ENCODE peak calls at places on chromosomes 1 and 21, in eight cellular contexts. I, O, M, J, A, S, U and X are unnamed samples.

GRCh38 chr1:24191860-24192259 is 4.8 kb upstream of the IFNLR1 start:
- DNase-seq in S (no peak), A (no peak), M (peak; percentile 66), J (no peak), U (no peak), O (no peak), I (peak; percentile 75), X (peak; percentile 37)

GRCh38 chr1:234532511-234532922 is 53.5 kb upstream of the TARBP1 start:
- DNase-seq in A (no peak), I (peak; percentile 64), U (no peak), S (peak; percentile 58), M (no peak), J (no peak), O (no peak), X (no peak)

GRCh38 chr1:89701746-89702241 is 68.9 kb downstream of the LRRC8C start:
- DNase-seq in I (no peak), O (no peak), M (peak; percentile 55), A (no peak), J (no peak), U (peak; percentile 31), S (no peak), X (peak; percentile 63)

GRCh38 chr21:29091032-29091431 is 17.6 kb upstream of the CCT8 start:
- DNase-seq in M (peak; percentile 84), O (no peak), A (no peak), J (no peak), S (no peak), I (peak; percentile 90), U (no peak), X (peak; percentile 64)

GRCh38 chr1:221093903-221094865 is 214.9 kb downstream of the HLX start:
- DNase-seq in A (no peak), S (no peak), J (no peak), I (no peak), O (peak; percentile 3), M (no peak), U (peak; percentile 25), X (peak; percentile 8)

GRCh38 chr21:45844181-45844580 is 137.4 kb upstream of the COL6A1 start:
- DNase-seq in A (no peak), J (no peak), S (no peak), U (no peak), O (no peak), M (no peak), I (no peak), X (no peak)

GRCh38 chr1:7928247-7928646 is 12.4 kb downstream of the TNFRSF9 start:
- DNase-seq in O (no peak), A (no peak), M (no peak), S (no peak), U (no peak), I (no peak), J (no peak), X (no peak)

GRCh38 chr1:6911974-6912373 is 126.7 kb downstream of the CAMTA1 start:
- DNase-seq in O (no peak), A (no peak), J (no peak), U (no peak), I (peak; percentile 12), M (peak; percentile 4), S (no peak), X (no peak)

GRCh38 chr1:201134405-201134804 is 7.4 kb upstream of the ASCL5 start:
- DNase-seq in I (no peak), J (no peak), U (no peak), O (no peak), A (no peak), M (no peak), S (no peak), X (no peak)

GRCh38 chr1:220149742-220150141 is 55.8 kb downstream of the IARS2 start:
- DNase-seq in A (no peak), S (no peak), U (no peak), J (no peak), O (no peak), M (no peak), I (no peak), X (no peak)

GRCh38 chr1:76868154-76868882 is 1.0 kb downstream of the ST6GALNAC5 start:
- DNase-seq in I (peak; percentile 15), M (peak; percentile 29), U (peak; percentile 72), S (no peak), A (no peak), O (peak; percentile 90), J (no peak), X (peak; percentile 43)

GRCh38 chr1:220927442-220927841 is 48.2 kb downstream of the HLX start:
- DNase-seq in J (no peak), A (no peak), M (no peak), O (no peak), S (no peak), U (no peak), I (no peak), X (no peak)

GRCh38 chr1:87330954-87331318 is 2.3 kb downstream of the LMO4 start:
- DNase-seq in U (no peak), O (peak; percentile 41), I (no peak), J (no peak), A (no peak), S (no peak), M (no peak), X (no peak)

GRCh38 chr21:42568377-42568776 is 54.7 kb downstream of the SLC37A1 start:
- DNase-seq in M (no peak), I (no peak), U (no peak), A (no peak), J (no peak), S (no peak), O (no peak), X (no peak)

GRCh38 chr1:110897685-110898084 is 24.7 kb downstream of the CD53 start:
- DNase-seq in U (no peak), J (no peak), O (no peak), S (no peak), I (no peak), A (no peak), M (no peak), X (no peak)

GRCh38 chr21:38775733-38776132 is 30.0 kb upstream of the ETS2 start:
- DNase-seq in S (no peak), J (no peak), M (no peak), A (no peak), I (peak; percentile 31), O (no peak), U (no peak), X (no peak)

GRCh38 chr1:110310300-110310699 is 28.9 kb upstream of the RBM15 start:
- DNase-seq in S (no peak), U (no peak), J (no peak), O (no peak), I (no peak), A (no peak), M (no peak), X (no peak)

GRCh38 chr1:211639500-211640361 is 35.7 kb downstream of the NEK2 start:
- DNase-seq in J (no peak), A (peak; percentile 78), I (peak; percentile 94), M (peak; percentile 97), U (no peak), O (no peak), S (no peak), X (peak; percentile 92)

GRCh38 chr1:160376525-160377131 is 9.8 kb downstream of the NHLH1 start:
- DNase-seq in O (peak; percentile 85), M (peak; percentile 72), I (peak; percentile 75), U (peak; percentile 52), J (no peak), A (peak; percentile 25), S (no peak), X (peak; percentile 68)

GRCh38 chr1:181497870-181498269 is 14.6 kb downstream of the CACNA1E start:
- DNase-seq in I (no peak), J (no peak), U (no peak), S (no peak), O (no peak), A (no peak), M (no peak), X (no peak)
- H3K4me3 ChIP-seq in I (no peak overlapping the region), J (no peak overlapping the region), U (no peak overlapping the region), S (no peak overlapping the region), O (no peak overlapping the region), A (no peak overlapping the region), M (no peak overlapping the region), X (no peak overlapping the region)

GRCh38 chr1:206814716-206815341 is 42.5 kb upstream of the IL10 start:
- DNase-seq in S (no peak), U (peak; percentile 89), A (no peak), J (no peak), M (peak; percentile 79), O (no peak), I (peak; percentile 90), X (peak; percentile 59)

GRCh38 chr1:206808615-206809014 is 36.3 kb upstream of the IL10 start:
- DNase-seq in A (no peak), U (peak; percentile 33), J (no peak), O (peak; percentile 43), I (peak; percentile 55), S (no peak), M (peak; percentile 57), X (peak; percentile 39)

GRCh38 chr1:206805357-206805756 is 33.1 kb upstream of the IL10 start:
- DNase-seq in M (no peak), A (no peak), I (no peak), J (no peak), O (no peak), U (no peak), S (no peak), X (no peak)

GRCh38 chr1:206812456-206812855 is 40.2 kb upstream of the IL10 start:
- DNase-seq in O (no peak), U (no peak), A (no peak), M (no peak), I (no peak), J (no peak), S (no peak), X (no peak)

GRCh38 chr1:206809504-206810084 is 37.3 kb upstream of the IL10 start:
- DNase-seq in J (no peak), M (peak; percentile 45), S (no peak), O (peak; percentile 12), U (peak; percentile 34), A (no peak), I (peak; percentile 56), X (peak; percentile 37)
- TF ChIP-seq CTCF in J (no peak), M (peak; percentile 61), S (peak; percentile 3), O (peak; percentile 43), U (peak; percentile 69), A (peak; percentile 76), I (peak; percentile 63), X (peak; percentile 67)

DNA sequence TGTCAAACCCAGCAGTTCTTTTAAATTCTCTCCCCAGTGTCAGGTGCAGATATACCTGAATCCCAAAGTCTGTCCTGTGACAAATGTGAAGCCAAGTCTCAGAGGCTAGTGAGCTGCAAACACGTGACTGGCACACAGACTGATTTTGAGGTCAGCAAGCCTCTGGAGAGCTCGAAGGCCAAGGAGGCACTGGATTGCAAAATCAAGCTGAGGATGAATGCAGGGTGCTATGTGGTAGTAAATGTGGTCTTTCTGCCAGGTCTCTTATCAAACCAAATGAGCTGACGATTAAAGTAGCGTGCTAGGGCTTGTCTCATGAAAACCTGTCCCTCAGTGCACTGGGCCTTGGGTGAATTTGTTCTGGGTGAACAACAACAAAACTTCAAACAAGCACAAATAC is 20.6 kb downstream of the GPR3 start:
- DNase-seq in J (no peak), A (no peak), S (no peak), O (no peak), U (no peak), I (no peak), M (no peak), X (no peak)
- H3K4me3 ChIP-seq in J (no peak overlapping the region), A (no peak overlapping the region), S (no peak overlapping the region), O (no peak overlapping the region), U (no peak overlapping the region), I (no peak overlapping the region), M (no peak overlapping the region), X (no peak overlapping the region)

DNA sequence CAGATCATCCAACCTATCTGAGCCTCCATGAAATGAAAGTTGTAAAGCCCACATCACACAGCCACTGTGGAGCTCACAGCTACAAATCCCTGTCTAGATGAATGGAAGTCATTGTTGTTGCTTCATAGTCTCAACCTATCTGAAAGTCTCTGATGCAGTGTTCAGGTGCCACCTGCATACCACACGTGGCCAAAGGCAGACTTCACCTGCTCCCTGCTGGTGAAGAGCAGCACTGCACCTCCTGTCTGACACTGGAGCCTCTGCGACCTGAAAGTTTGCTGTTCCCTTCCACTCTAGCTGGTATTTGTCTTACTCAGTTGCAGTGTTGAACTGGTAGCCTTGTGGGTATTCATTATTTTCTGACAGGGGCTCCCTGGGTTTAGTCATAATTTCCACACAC is 18.4 kb downstream of the LORICRIN start:
- DNase-seq in S (no peak), I (no peak), A (no peak), O (no peak), U (no peak), J (no peak), M (no peak), X (no peak)
- TF ChIP-seq CTCF in S (no peak), I (peak; percentile 38), A (peak; percentile 41), O (peak; percentile 21), U (peak; percentile 56), J (no peak), M (peak; percentile 4), X (peak; percentile 40)